ENCODE peak calls at places on chromosome 14, in six cellular contexts. J, A, Q, I, D and V are unnamed samples.

GRCh38 chr14:89952581-89952980 is 1.9 kb downstream of the EFCAB11 start:
- DNase-seq in J (no peak), A (no peak), Q (no peak), I (no peak), D (no peak), V (no peak)

GRCh38 chr14:59585891-59586554 is 9.4 kb upstream of the CCDC175 start:
- DNase-seq in J (no peak), A (no peak), Q (no peak), I (no peak), D (peak; percentile 76), V (no peak)

GRCh38 chr14:103078420-103078749 is 5.6 kb upstream of the LBHD2 start:
- DNase-seq in J (peak; percentile 65), A (peak; percentile 88), Q (peak; percentile 57), I (peak; percentile 85), D (peak; percentile 61), V (peak; percentile 78)

GRCh38 chr14:37985826-37986470 is 221.8 kb upstream of the SSTR1 start:
- DNase-seq in J (no peak), A (peak; percentile 54), Q (peak; percentile 3), I (peak; percentile 39), D (peak; percentile 0), V (no peak)

GRCh38 chr14:100778951-100779690 is 46.8 kb upstream of the MEG3 start:
- DNase-seq in J (no peak), A (no peak), Q (no peak), I (peak; percentile 43), D (no peak), V (no peak)

GRCh38 chr14:59093889-59094288 is 94.6 kb upstream of the DAAM1 start:
- DNase-seq in J (no peak), A (no peak), Q (no peak), I (no peak), D (no peak), V (no peak)

GRCh38 chr14:104323551-104324175 is 185.3 kb downstream of the KIF26A start:
- DNase-seq in J (no peak), A (no peak), Q (no peak), I (no peak), D (no peak), V (no peak)

GRCh38 chr14:100303925-100304324 is 2.3 kb downstream of the SLC25A29 start:
- DNase-seq in J (no peak), A (no peak), Q (no peak), I (no peak), D (no peak), V (no peak)

GRCh38 chr14:87896393-87897380 is 96.3 kb downstream of the GALC start:
- DNase-seq in J (peak; percentile 2), A (peak; percentile 50), Q (no peak), I (peak; percentile 56), D (peak; percentile 34), V (no peak)

GRCh38 chr14:103121846-103122577 is 1.2 kb upstream of the TNFAIP2 start:
- DNase-seq in J (peak; percentile 99), A (peak; percentile 91), Q (no peak), I (peak; percentile 65), D (no peak), V (peak; percentile 91)